ENCODE peak calls at places on chromosomes 4 and X, in ten cellular contexts. N is NCI-H1092; Q is Calu3; U is SHP77; J is Karpas-422; K is CD8-positive, alpha-beta memory T cell; W is iris pigment epithelial cell; A is brain microvascular endothelial cell; P is psoas muscle; V is activated T-cell treated with anti-CD3 and anti-CD28 coated beads, Interleukin-2, amount 50 U/mL, for 4 hours. L is an unnamed sample.
A peak's percentile ranks its signal among the peaks of the same experiment; 100 is the strongest.

GRCh38 chr4:106707776-106708603 is 328.1 kb downstream of the DKK2 start:
- DNase-seq in K (no peak), N (no peak), Q (peak; percentile 2), A (peak; percentile 57), V (no peak), W (peak; percentile 78), P (no peak), U (no peak), J (no peak), L (no peak)

GRCh38 chr4:77209012-77209411 is 52.0 kb downstream of the CCNG2 start:
- DNase-seq in A (no peak), U (no peak), K (no peak), Q (no peak), P (no peak), W (no peak), V (no peak), J (no peak), N (no peak), L (no peak)

GRCh38 chr4:114780205-114780604 is 181.6 kb downstream of the UGT8 start:
- DNase-seq in N (peak; percentile 25), W (peak; percentile 15), V (no peak), A (peak; percentile 47), Q (peak; percentile 24), K (no peak), U (peak; percentile 39), J (peak; percentile 45), P (no peak), L (no peak)

GRCh38 chr4:139609647-139610046 is 53.6 kb upstream of the SETD7 start:
- DNase-seq in Q (no peak), P (no peak), V (no peak), J (no peak), K (no peak), W (peak; percentile 77), N (no peak), U (no peak), A (peak; percentile 61), L (no peak)

GRCh38 chr4:150149381-150149780 is 71.1 kb downstream of the DCLK2 start:
- DNase-seq in V (no peak), A (no peak), P (no peak), N (no peak), Q (no peak), J (no peak), U (no peak), W (peak; percentile 31), K (no peak), L (no peak)

GRCh38 chrX:6505960-6506359 is 29.0 kb downstream of the VCX3A start:
- DNase-seq in P (no peak), J (no peak), K (no peak), A (no peak), U (no peak), W (no peak), Q (no peak), N (no peak), V (no peak), L (no peak)

GRCh38 chrX:116194649-116195048 is 24.1 kb downstream of the AGTR2 start:
- DNase-seq in J (no peak), V (no peak), N (no peak), Q (no peak), K (no peak), P (no peak), U (no peak), W (no peak), A (no peak), L (no peak)

GRCh38 chr4:85243857-85244256 is 231.1 kb upstream of the ARHGAP24 start:
- DNase-seq in N (no peak), V (no peak), P (no peak), K (no peak), Q (no peak), U (no peak), J (no peak), W (peak; percentile 8), A (no peak), L (no peak)

GRCh38 chr4:155906554-155907247 is 3.2 kb downstream of the TDO2 start:
- DNase-seq in U (no peak), Q (no peak), V (no peak), K (no peak), P (no peak), N (no peak), W (peak; percentile 98), A (peak; percentile 98), J (no peak), L (no peak)

GRCh38 chr4:186166852-186167512 is 24.4 kb upstream of the CYP4V2 start:
- DNase-seq in W (no peak), Q (no peak), J (no peak), U (no peak), A (no peak), N (no peak), V (no peak), P (no peak), K (no peak), L (peak; percentile 62)

GRCh38 chr4:165359501-165359900 is 19.3 kb upstream of the CPE start:
- DNase-seq in W (peak; percentile 49), V (no peak), N (no peak), P (no peak), Q (no peak), J (no peak), A (no peak), K (no peak), U (no peak), L (no peak)

GRCh38 chrX:11757729-11758399 is at the start of gene MSL3:
- DNase-seq in J (peak; percentile 67), P (peak; percentile 89), K (peak; percentile 47), V (peak; percentile 54), N (peak; percentile 43), A (peak; percentile 29), U (peak; percentile 23), Q (peak; percentile 76), W (peak; percentile 60), L (no peak)

GRCh38 chr4:159434496-159435241 is 331.8 kb downstream of the RAPGEF2 start:
- DNase-seq in A (no peak), K (no peak), J (no peak), W (peak; percentile 66), N (no peak), P (no peak), V (no peak), Q (no peak), U (no peak), L (no peak)

GRCh38 chr4:103075435-103075893 is 1.1 kb downstream of the SLC9B2 start:
- DNase-seq in Q (no peak), N (no peak), J (peak; percentile 68), P (no peak), V (no peak), U (no peak), A (no peak), W (peak; percentile 45), K (no peak), L (no peak)

GRCh38 chr4:10273030-10273429 is 156.4 kb upstream of the WDR1 start:
- DNase-seq in K (no peak), Q (no peak), P (no peak), J (peak; percentile 44), A (no peak), W (no peak), V (no peak), U (no peak), N (no peak), L (no peak)

GRCh38 chr4:56730097-56730496 is 49.0 kb upstream of the HOPX start:
- DNase-seq in V (no peak), J (no peak), A (no peak), N (no peak), Q (no peak), U (no peak), K (no peak), W (no peak), P (no peak), L (no peak)

GRCh38 chr4:169398294-169398693 is 127.5 kb upstream of the SH3RF1 start:
- DNase-seq in U (no peak), N (no peak), P (no peak), Q (no peak), K (no peak), A (no peak), V (no peak), W (peak; percentile 49), J (no peak), L (no peak)